ENCODE peak calls at places on chromosomes 3 and 15, in eight cellular contexts. G is H1; P is endodermal cell; Q is GM23338; C is dorsolateral prefrontal cortex; W is lower lobe of right lung; M is endothelial cell of umbilical vein; D is CD8-positive, alpha-beta T cell. H is an unnamed sample. For H3K27me3, the result is how much of the 10 kb centered on the place peaks cover.

GRCh38 chr3:116743062-116743461 is 33.5 kb downstream of the TUSC7 start:
- DNase-seq in C (no peak), G (no peak), W (no peak), D (no peak), M (no peak), P (no peak), Q (no peak), H (no peak)

GRCh38 chr3:72177075-72178050 is 392.4 kb upstream of the PROK2 start:
- DNase-seq in C (peak), G (no peak), P (no peak), Q (no peak), W (peak), M (peak), D (no peak), H (no peak)

GRCh38 chr3:377158-377561 is 180.6 kb downstream of the CHL1 start:
- DNase-seq in Q (peak), P (peak), M (no peak), D (no peak), W (no peak), C (no peak), G (no peak), H (peak)

GRCh38 chr15:89898628-89899302 is 5.0 kb upstream of the AP3S2 start:
- DNase-seq in Q (peak), G (peak), M (peak), W (no peak), D (peak), C (no peak), P (peak), H (peak)

GRCh38 chr3:117752984-117753717 is 1043.6 kb downstream of the TUSC7 start:
- DNase-seq in P (no peak), W (no peak), M (no peak), D (no peak), G (no peak), Q (no peak), C (no peak), H (peak)

GRCh38 chr3:139944256-139944910 is 9.4 kb downstream of the CLSTN2 start:
- DNase-seq in D (no peak), Q (no peak), C (no peak), M (no peak), P (no peak), W (no peak), G (no peak), H (no peak)

GRCh38 chr3:53478166-53478830 is 16.1 kb upstream of the CACNA1D start:
- DNase-seq in Q (no peak), M (no peak), P (no peak), C (no peak), G (no peak), W (no peak), D (no peak), H (no peak)

GRCh38 chr3:71581981-71582611 is 1.4 kb downstream of the FOXP1 start:
- DNase-seq in Q (peak), P (peak), W (peak), M (peak), C (peak), G (no peak), D (peak), H (peak)

GRCh38 chr15:81256916-81257315 is 60.2 kb downstream of the IL16 start:
- DNase-seq in G (no peak), C (no peak), M (peak), D (no peak), P (no peak), W (no peak), Q (peak), H (peak)

GRCh38 chr3:14142567-14143270 is 17.9 kb downstream of the TMEM43 start:
- DNase-seq in D (peak), C (no peak), M (no peak), W (no peak), G (no peak), P (peak), Q (no peak), H (no peak)

GRCh38 chr3:49471856-49472495 is 1.9 kb downstream of the DAG1 start:
- DNase-seq in W (no peak), C (no peak), Q (peak), M (no peak), D (no peak), P (no peak), G (no peak), H (no peak)

GRCh38 chr3:159803444-159803843 is 185.2 kb upstream of the IL12A start:
- DNase-seq in D (no peak), M (peak), P (no peak), Q (no peak), G (no peak), W (no peak), C (no peak), H (no peak)

GRCh38 chr3:129121016-129121791 is 400 bp downstream of the RAB43 start:
- DNase-seq in M (peak), C (no peak), P (peak), Q (peak), G (no peak), W (peak), D (peak), H (no peak)

GRCh38 chr3:134883697-134884385 is 88.8 kb downstream of the EPHB1 start:
- DNase-seq in C (no peak), P (no peak), G (no peak), M (no peak), Q (no peak), W (no peak), D (no peak), H (no peak)

GRCh38 chr15:63133786-63134185 is 12.1 kb downstream of the LACTB start:
- DNase-seq in M (peak), D (no peak), P (no peak), Q (no peak), W (no peak), C (no peak), G (no peak), H (peak)

DNA sequence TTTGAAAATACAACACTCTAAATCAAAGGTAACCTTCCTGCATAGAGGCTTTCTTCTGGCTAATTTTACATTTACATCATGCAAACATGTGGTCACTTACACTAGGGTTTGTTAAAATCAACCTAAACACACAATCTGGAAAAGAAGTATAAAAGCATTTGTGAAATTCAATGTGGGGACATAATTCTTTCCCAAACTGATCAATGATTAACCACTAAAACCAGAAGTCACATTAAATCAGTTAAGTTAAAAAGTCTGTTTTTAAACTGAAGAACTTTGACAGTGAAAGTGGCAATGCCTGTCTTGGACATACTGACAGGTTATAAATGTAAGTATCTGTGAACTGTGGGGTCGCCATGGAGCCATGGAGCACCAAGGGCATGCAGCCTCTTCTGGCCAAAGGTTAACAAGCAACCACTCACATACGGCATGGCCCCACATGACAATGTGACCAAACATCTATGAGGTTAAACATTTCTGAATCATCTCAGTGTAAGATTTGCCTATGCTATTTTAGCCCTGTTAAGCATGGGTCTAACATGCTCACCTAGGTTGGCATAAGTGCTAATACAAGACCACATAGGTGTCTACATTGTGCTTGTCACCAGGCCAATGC is 278.2 kb downstream of the CTNNB1 start:
- DNase-seq in W (no peak), C (no peak), P (no peak), Q (no peak), G (no peak), M (no peak), D (no peak), H (no peak)
- H3K27ac ChIP-seq in W (no peak), C (no peak), P (no peak), Q (no peak), G (no peak), M (no peak), D (no peak), H (no peak)

GRCh38 chr3:46087871-46088270 is 60.6 kb upstream of the XCR1 start:
- DNase-seq in P (no peak), Q (peak), G (no peak), C (no peak), W (peak), D (no peak), M (no peak), H (peak)
- TF ChIP-seq CTCF in P (peak), Q (peak), G (no peak), C (no peak), W (no peak), D (no peak), M (no peak), H (peak)

GRCh38 chr15:41836072-41836471 is 2.6 kb upstream of the PLA2G4B start:
- DNase-seq in M (no peak), W (no peak), G (no peak), D (no peak), P (no peak), C (no peak), Q (no peak), H (no peak)

GRCh38 chr15:41840673-41841072 is 2.0 kb downstream of the PLA2G4B start:
- DNase-seq in Q (no peak), M (no peak), C (no peak), P (no peak), W (no peak), D (no peak), G (no peak), H (no peak)

GRCh38 chr15:41836713-41837454 is 1.8 kb upstream of the PLA2G4B start:
- DNase-seq in P (no peak), Q (no peak), G (no peak), C (no peak), M (no peak), W (peak), D (no peak), H (no peak)

GRCh38 chr15:41840092-41840491 is 1.4 kb downstream of the PLA2G4B start:
- DNase-seq in C (no peak), Q (no peak), W (no peak), M (no peak), D (no peak), G (no peak), P (no peak), H (no peak)

DNA sequence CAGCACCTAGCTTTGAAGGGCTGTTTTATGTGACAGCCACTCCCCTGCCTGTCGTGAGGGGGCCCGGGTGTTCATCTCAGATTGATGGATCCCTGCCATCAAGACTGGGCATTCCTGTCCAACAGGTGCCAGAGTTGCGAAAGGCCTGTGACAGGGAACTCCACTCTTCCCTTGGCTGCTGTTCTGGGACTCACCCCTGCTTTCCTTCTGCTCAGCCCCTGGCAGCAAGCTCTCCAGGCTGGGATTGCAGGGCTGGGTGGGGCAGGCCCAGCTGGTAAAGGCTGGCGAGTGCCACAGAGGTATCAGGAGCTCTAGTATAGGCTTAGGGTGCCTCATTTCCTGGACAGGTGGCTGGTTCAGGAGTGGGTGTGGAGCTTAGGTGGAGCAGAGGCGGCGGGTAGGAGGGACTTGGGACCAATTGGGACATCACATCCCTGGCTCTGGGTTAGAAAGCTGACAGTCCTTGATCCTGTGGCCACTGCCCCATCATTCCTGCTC is at the start of gene PLA2G4B:
- DNase-seq in M (no peak), Q (no peak), D (no peak), P (no peak), G (no peak), W (peak), C (no peak), H (peak)
- H3K27me3 ChIP-seq in M (under half), Q (under half), D (under half), P (under half), G (under half), W (under half), C (under half), H (under half)

GRCh38 chr15:50182233-50183013 is 427 bp downstream of the SLC27A2 start:
- DNase-seq in D (peak), W (peak), C (peak), P (peak), M (peak), G (no peak), Q (peak), H (no peak)
- H3K27ac ChIP-seq in D (no peak), W (no peak), C (no peak), P (no peak), M (no peak), G (no peak), Q (no peak), H (no peak)

DNA sequence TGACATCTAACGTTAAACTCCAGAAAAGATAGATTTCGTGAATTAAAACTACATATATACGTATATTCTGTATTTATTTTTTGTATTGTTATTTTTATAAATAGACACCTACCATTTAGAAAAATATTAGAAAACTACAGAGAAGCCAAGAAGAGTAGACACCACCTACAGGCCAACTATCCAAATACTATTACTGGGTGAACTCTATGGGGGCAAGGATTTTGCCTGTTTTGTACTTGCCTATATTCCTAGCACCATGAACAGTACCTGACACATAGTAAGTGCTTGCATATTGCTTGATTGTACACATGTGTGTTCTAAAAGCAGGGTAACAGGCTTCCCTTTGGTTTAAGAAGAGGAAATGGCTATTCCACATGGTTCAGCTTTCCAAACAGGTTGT is 24.4 kb upstream of the CLEC3B start:
- DNase-seq in P (no peak), C (no peak), Q (no peak), D (no peak), G (no peak), W (no peak), M (no peak), H (no peak)
- TF ChIP-seq CTCF in P (no peak), C (no peak), Q (no peak), D (no peak), G (no peak), W (no peak), M (no peak), H (peak)

GRCh38 chr15:76064375-76064774 is 4.6 kb downstream of the TMEM266 start:
- DNase-seq in C (no peak), M (no peak), P (no peak), Q (no peak), W (no peak), G (no peak), D (no peak), H (no peak)

GRCh38 chr15:76062282-76062681 is 2.5 kb downstream of the TMEM266 start:
- DNase-seq in D (no peak), G (no peak), W (no peak), M (no peak), Q (no peak), C (no peak), P (no peak), H (no peak)

GRCh38 chr15:76059320-76060097 is at the start of gene TMEM266:
- DNase-seq in P (peak), C (peak), M (peak), D (peak), G (no peak), W (peak), Q (peak), H (peak)

GRCh38 chr15:76060098-76060989 is 559 bp downstream of the TMEM266 start:
- DNase-seq in M (peak), W (no peak), Q (no peak), D (peak), C (no peak), P (no peak), G (no peak), H (no peak)

GRCh38 chr15:76061700-76062099 is 1.9 kb downstream of the TMEM266 start:
- DNase-seq in G (no peak), C (no peak), D (no peak), W (no peak), P (no peak), M (no peak), Q (no peak), H (no peak)
- H3K27me3 ChIP-seq in G (under half), C (under half), D (under half), W (under half), P (under half), M (half or more), Q (under half), H (half or more)

GRCh38 chr3:125589743-125590142 is 5.6 kb downstream of the OSBPL11 start:
- DNase-seq in P (no peak), W (no peak), M (no peak), C (no peak), D (no peak), Q (no peak), G (no peak), H (no peak)

GRCh38 chr3:125587039-125587664 is 8.1 kb downstream of the OSBPL11 start:
- DNase-seq in G (no peak), M (no peak), P (no peak), C (no peak), Q (no peak), D (no peak), W (no peak), H (peak)

GRCh38 chr3:125593991-125594574 is 1.2 kb downstream of the OSBPL11 start:
- DNase-seq in W (no peak), G (no peak), D (no peak), C (no peak), Q (no peak), P (no peak), M (peak), H (peak)

GRCh38 chr3:125594581-125595011 is 701 bp downstream of the OSBPL11 start:
- DNase-seq in D (peak), C (no peak), M (no peak), P (peak), W (no peak), Q (peak), G (no peak), H (no peak)

GRCh38 chr3:125591116-125591755 is 4.1 kb downstream of the OSBPL11 start:
- DNase-seq in W (no peak), Q (peak), C (no peak), P (peak), G (no peak), M (no peak), D (no peak), H (no peak)
- H3K27ac ChIP-seq in W (no peak), Q (no peak), C (no peak), P (no peak), G (no peak), M (no peak), D (no peak), H (no peak)

DNA sequence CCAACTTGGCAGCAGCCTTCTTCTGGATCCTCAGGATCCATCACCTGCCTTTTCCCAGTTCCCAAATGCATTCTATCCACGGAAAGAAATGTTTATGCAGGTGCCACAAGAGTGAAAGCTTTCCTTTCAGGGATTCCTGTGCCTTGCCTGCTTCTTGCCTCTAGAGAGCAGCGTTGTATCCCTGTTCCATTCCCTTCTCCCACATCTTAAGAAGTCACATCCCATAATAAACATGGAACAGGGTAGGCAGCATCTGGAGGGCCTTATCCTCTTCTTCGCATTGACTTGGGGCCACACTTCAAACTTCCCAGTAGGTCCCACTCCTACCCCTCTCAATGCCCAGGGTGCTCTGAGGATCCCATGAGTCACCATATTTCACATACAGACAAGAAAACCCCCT is 72.7 kb upstream of the DCLK3 start:
- DNase-seq in W (no peak), Q (peak), M (peak), G (no peak), C (no peak), D (no peak), P (no peak), H (no peak)
- TF ChIP-seq CTCF in W (no peak), Q (peak), M (no peak), G (no peak), C (no peak), D (no peak), P (peak), H (no peak)

DNA sequence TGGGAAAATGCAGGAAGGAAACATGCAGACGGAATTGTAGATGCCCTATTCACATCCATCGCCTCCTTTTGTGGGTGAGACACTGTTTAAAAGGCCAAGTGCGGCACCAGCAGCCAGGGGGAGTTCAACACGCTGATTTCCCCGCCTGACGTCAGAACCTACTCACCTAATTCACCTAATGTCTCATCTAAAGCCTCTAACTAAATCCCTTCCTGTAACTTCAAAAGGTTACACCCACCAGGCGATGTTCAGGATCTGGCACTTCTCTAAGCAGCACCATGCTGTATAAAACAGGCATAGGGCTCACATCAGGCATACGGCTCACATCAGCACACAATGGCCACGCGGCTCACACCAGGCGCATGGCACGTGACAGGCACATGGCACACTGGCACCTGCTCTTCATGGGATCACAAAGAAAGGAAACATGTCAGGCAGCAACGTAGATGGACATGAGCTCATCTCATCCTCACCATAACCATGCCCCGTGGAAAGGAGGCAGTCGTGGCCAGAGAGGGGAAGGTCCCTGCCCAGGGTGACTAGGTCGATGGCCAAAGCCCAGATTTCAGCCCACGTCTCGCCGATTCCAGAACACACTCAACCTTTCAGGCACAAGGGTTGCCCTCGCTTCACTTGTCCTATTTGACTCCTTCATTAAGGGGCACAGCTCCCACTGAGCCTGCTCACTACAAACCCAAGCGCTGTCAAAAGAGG is 21.7 kb downstream of the XXYLT1 start:
- DNase-seq in P (peak), G (no peak), D (no peak), Q (no peak), W (peak), C (no peak), M (no peak), H (no peak)
- H3K27me3 ChIP-seq in P (under half), G (under half), D (under half), Q (under half), W (under half), C (under half), M (under half), H (under half)

DNA sequence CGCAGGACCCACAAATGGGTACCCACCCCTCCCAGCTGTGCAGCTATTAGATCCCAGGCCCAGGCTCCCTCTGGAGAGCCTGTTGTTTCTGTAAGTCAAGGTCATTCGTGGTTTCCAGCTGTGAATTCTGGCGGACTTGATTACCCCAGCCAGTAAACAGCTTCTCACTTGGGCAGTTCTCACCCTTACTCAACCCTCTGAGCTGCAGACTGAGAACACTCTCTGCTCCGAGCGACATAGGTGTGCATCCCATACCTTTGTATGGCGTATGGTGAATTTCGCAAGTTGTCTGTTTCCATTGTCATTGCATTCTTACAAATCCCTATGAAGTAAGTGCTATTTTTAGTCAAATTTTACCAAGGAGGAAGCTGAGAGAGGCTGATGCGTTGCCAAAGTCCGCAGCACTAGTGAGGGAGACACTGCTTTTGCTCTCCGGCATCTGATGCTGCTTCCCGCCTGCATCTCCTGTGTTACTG is 11.3 kb downstream of the ALPK3 start:
- DNase-seq in Q (no peak), D (no peak), P (peak), C (no peak), G (no peak), W (peak), M (no peak), H (no peak)
- H3K27ac ChIP-seq in Q (no peak), D (no peak), P (no peak), C (no peak), G (no peak), W (no peak), M (no peak), H (no peak)

H was measured in PC-3.